ENCODE peak calls at places on chromosomes 12 and 14, in eight cellular contexts. X is tibial artery, J is left lung, V is brain microvascular endothelial cell, S is stomach, O is A673, Y is OCI-LY7, N is ovary. W is an unnamed sample.
A peak's percentile ranks its signal among the peaks of the same experiment; 100 is the strongest.

GRCh38 chr12:92122941-92123779 is 22.5 kb downstream of the BTG1 start:
- DNase-seq in N (no peak), X (no peak), O (no peak), Y (no peak), J (no peak), V (no peak), S (no peak), W (no peak)

GRCh38 chr12:30880061-30880460 is 46.5 kb upstream of the TSPAN11 start:
- DNase-seq in O (no peak), N (no peak), S (no peak), Y (no peak), J (no peak), V (no peak), X (no peak), W (no peak)

GRCh38 chr12:1836854-1837411 is 16.6 kb downstream of the LRTM2 start:
- DNase-seq in V (no peak), J (peak; percentile 69), O (peak; percentile 29), S (no peak), X (no peak), N (no peak), Y (no peak), W (peak; percentile 50)

GRCh38 chr12:130710733-130711080 is 5.4 kb downstream of the RIMBP2 start:
- DNase-seq in J (no peak), V (no peak), S (peak; percentile 4), N (no peak), O (no peak), Y (no peak), X (no peak), W (no peak)

GRCh38 chr14:80754696-80755095 is 186.8 kb downstream of the CEP128 start:
- DNase-seq in V (no peak), X (no peak), Y (no peak), J (no peak), O (no peak), N (no peak), S (no peak), W (no peak)

GRCh38 chr12:85004199-85004598 is 31.9 kb downstream of the TSPAN19 start:
- DNase-seq in N (no peak), V (no peak), Y (no peak), X (no peak), S (no peak), O (no peak), J (no peak), W (no peak)

GRCh38 chr12:51632598-51632997 is 41.6 kb downstream of the SCN8A start:
- DNase-seq in N (no peak), O (no peak), X (no peak), J (no peak), Y (no peak), S (no peak), V (no peak), W (no peak)

GRCh38 chr12:114691810-114692557 is 8.0 kb upstream of the TBX3 start:
- DNase-seq in V (no peak), Y (no peak), S (no peak), X (no peak), J (no peak), O (no peak), N (peak; percentile 41), W (no peak)

GRCh38 chr14:88599761-88600439 is 37.1 kb downstream of the ZC3H14 start:
- DNase-seq in X (no peak), V (no peak), O (no peak), Y (peak; percentile 21), N (no peak), J (no peak), S (no peak), W (no peak)

GRCh38 chr12:92408072-92408900 is 262.6 kb upstream of the BTG1 start:
- DNase-seq in Y (peak; percentile 81), N (no peak), J (no peak), V (peak; percentile 12), O (peak; percentile 64), S (peak; percentile 31), X (no peak), W (peak; percentile 69)

GRCh38 chr12:79424109-79424721 is 266.5 kb downstream of the PAWR start:
- DNase-seq in O (no peak), Y (no peak), S (no peak), X (no peak), V (peak; percentile 89), N (no peak), J (no peak), W (no peak)

GRCh38 chr14:106831322-106831720 is 1304.9 kb downstream of the TMEM121 start:
- DNase-seq in S (no peak), N (peak; percentile 35), X (no peak), J (peak; percentile 71), V (no peak), O (peak; percentile 48), Y (peak; percentile 91), W (peak; percentile 38)

GRCh38 chr14:60485057-60485599 is 735 bp downstream of the C14orf39 start:
- DNase-seq in V (no peak), X (no peak), O (peak; percentile 26), S (no peak), J (no peak), Y (no peak), N (no peak), W (peak; percentile 24)

GRCh38 chr12:40325349-40325960 is 100.7 kb downstream of the LRRK2 start:
- DNase-seq in N (no peak), V (peak; percentile 13), J (no peak), X (no peak), S (no peak), O (peak; percentile 73), Y (peak; percentile 63), W (peak; percentile 7)

GRCh38 chr14:58109761-58110160 is 42.3 kb downstream of the ARMH4 start:
- DNase-seq in X (no peak), Y (no peak), J (no peak), S (no peak), N (no peak), V (no peak), O (no peak), W (no peak)

DNA sequence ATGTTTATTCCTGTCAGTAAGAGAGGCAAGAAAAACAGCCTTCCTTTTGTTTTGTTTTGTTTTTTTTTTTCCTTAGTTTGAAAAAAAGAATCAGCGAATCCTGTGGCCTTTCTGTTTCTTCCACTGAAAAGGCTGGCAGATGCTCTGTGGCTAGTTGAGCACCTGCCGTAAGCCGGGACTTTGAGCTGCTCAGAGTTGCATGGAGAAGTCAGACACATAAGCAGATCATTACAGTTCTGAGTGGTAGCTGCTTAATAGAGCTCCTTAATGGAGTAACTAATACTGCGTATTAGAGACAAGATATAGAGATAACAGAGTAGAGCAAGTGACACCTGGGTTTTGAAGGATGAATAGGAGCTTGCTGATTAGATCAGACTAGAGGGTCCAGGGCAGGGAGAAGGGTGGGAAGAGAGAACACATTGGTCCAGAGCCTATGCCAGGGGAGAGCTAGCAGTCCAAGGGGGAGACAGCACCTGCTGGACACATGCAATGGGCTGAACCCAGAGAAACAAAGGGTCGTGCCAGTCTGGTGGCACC is 129.4 kb downstream of the TSPAN9 start:
- DNase-seq in J (no peak), X (no peak), V (no peak), Y (no peak), N (no peak), O (no peak), S (no peak), W (no peak)
- H3K27ac ChIP-seq in J (no peak overlapping the region), X (no peak overlapping the region), V (no peak overlapping the region), Y (no peak overlapping the region), N (no peak overlapping the region), O (no peak overlapping the region), S (no peak overlapping the region), W (no peak overlapping the region)

DNA sequence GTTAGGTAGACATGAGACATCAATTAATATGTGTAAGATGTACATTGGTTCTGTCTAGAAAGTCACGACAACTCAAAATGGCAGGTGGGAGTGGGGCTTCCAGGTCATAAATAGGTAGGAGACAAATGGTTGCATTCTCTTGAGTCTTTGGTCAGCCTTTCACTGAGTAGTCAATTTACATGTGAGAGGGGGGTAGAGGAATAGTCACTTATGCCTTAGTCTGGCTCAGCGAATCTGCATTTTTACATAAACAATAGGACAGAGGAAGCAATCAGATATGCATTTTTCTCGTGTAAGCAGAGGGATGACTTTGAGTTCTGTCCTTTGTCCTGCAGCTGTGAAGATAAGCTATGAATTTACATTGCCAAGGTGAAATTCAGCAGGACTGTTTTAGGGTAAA is 27.8 kb upstream of the UNC79 start:
- DNase-seq in X (no peak), O (no peak), Y (no peak), V (no peak), J (no peak), S (no peak), N (no peak), W (no peak)
- H3K4me3 ChIP-seq in X (no peak overlapping the region), O (no peak overlapping the region), Y (no peak overlapping the region), V (no peak overlapping the region), J (no peak overlapping the region), S (no peak overlapping the region), N (no peak overlapping the region), W (no peak overlapping the region)

DNA sequence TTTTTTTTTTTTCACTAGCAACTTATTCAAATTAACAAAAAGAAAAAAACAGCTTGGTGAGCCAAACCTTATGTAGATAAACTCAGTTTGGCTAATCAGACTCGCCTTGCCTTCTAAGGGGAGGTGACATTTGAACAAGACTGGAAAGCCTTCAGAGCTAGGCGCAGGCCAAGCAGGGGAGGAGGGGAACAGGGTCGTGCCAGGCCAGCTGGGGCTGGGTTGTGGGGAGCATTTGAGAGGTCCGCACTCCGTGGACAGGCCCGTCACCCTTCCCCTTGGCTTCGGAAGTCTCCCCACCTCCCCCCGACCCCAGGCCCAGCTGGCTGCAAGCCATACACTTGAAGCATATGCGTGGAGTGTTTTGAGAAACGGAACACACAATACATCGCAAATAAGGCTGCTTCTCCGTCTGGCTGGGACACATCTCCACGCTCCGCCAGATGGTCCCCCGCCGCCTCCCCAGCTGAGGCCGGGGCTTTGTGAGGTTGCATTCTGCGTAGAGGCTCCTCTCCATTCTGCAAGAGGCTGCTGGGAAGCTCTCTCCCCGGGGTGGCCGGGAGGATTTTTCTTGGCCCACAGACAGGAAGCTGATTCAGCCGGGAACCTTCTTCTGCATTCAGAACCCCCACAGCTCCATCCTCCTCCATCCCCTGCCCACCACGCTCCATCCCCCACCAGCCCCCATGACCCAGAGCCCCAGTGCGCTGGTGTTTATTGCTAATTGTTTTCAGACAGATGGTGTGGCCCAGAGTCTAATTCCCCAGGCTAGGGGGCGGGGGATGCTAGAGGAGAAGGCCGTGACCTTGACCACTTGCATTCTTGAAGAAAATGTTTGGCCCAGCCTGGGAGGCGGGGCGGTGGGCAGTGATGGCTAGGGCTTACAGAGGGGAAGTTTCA is 88.2 kb upstream of the NCOR2 start:
- DNase-seq in N (peak; percentile 90), S (peak; percentile 47), Y (no peak), J (no peak), O (peak; percentile 66), V (peak; percentile 95), X (peak; percentile 89), W (peak; percentile 90)
- H3K27ac ChIP-seq in N (peak overlapping the region; percentile 83), S (peak overlapping the region; percentile 81), Y (no peak overlapping the region), J (peak overlapping the region; percentile 78), O (peak overlapping the region; percentile 23), V (peak overlapping the region; percentile 93), X (peak overlapping the region; percentile 72), W (peak overlapping the region; percentile 77)

DNA sequence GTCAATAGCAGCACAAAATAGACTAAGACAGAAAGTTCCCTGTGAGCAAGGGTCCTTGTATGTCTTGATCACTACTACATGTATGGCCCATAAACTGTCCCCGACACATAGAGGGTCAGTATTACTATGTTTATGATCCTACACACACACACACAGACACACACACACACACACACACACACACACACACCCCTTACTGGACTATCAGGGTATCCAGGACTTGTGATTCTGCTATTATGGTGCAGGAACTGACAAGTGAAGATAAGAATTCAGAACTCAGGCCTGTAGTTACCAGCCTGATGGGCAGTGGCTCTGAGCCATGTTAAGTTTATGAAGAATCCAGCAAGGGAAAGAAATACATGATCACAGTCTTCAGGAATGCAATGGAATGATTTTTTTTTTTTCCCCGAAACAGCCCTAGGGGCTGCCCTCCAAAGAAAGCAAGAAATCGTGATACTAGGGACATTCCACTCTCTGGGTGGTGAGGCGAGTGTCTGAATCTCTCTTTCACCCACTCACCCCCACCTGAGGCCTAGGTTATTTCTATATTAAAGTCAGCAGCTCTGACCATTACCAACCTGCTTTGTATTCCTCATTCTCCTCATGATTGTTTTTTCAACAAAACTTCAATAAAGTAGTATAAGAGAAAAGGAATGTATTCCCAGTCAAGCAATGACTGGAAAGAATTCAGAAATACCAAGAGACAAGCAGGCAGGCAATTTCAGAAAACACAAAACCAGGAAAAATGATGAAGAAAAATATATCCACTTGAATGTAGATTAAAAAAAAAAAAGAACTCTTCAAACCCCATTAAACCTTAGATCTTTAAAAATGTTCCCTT is 105.8 kb downstream of the AVPR1A start:
- DNase-seq in O (no peak), J (no peak), X (no peak), V (peak; percentile 75), N (no peak), Y (no peak), S (no peak), W (peak; percentile 12)
- H3K4me3 ChIP-seq in O (no peak overlapping the region), J (no peak overlapping the region), X (no peak overlapping the region), V (no peak overlapping the region), N (no peak overlapping the region), Y (no peak overlapping the region), S (no peak overlapping the region), W (no peak overlapping the region)

W was measured in SJCRH30.